ENCODE peak calls at places on chromosomes 11 and 22, in eight cellular contexts. D is IMR-90; L is AG04450; P is naive thymus-derived CD4-positive, alpha-beta T cell; O is kidney; S is heart left ventricle; M is spleen; I is fibroblast of lung. F is an unnamed sample.
A peak's percentile ranks its signal among the peaks of the same experiment; 100 is the strongest.

GRCh38 chr22:42300286-42301071 is 30.0 kb upstream of the TCF20 start:
- DNase-seq in P (no peak), L (no peak), I (no peak), D (no peak), M (no peak), O (no peak), S (no peak), F (no peak)

GRCh38 chr11:17846852-17847453 is 112.4 kb downstream of the KCNC1 start:
- DNase-seq in D (peak; percentile 73), S (no peak), O (no peak), L (no peak), I (peak; percentile 65), M (no peak), P (no peak), F (no peak)

GRCh38 chr22:43042101-43042780 is 27.3 kb upstream of the PACSIN2 start:
- DNase-seq in O (no peak), L (no peak), S (no peak), D (peak; percentile 24), I (peak; percentile 20), M (no peak), P (no peak), F (no peak)

GRCh38 chr11:18726040-18726439 is at the start of gene IGSF22:
- DNase-seq in P (no peak), D (no peak), I (no peak), O (no peak), L (no peak), S (no peak), M (no peak), F (no peak)

GRCh38 chr22:41919357-41920224 is 4.7 kb upstream of the SHISA8 start:
- DNase-seq in S (peak; percentile 83), P (no peak), O (no peak), L (no peak), I (no peak), M (peak; percentile 95), D (peak; percentile 11), F (peak; percentile 87)

GRCh38 chr11:58004664-58005063 is 19.0 kb upstream of the OR9Q1 start:
- DNase-seq in I (no peak), P (no peak), M (no peak), L (no peak), S (no peak), D (no peak), O (no peak), F (no peak)

GRCh38 chr11:69292221-69292648 is 1.7 kb upstream of the MYEOV start:
- DNase-seq in M (peak; percentile 88), O (peak; percentile 61), I (peak; percentile 26), P (peak; percentile 49), D (no peak), L (no peak), S (peak; percentile 77), F (peak; percentile 83)

GRCh38 chr11:2428322-2428795 is 16.0 kb downstream of the TRPM5 start:
- DNase-seq in D (peak; percentile 34), P (peak; percentile 85), M (peak; percentile 95), I (peak; percentile 45), S (peak; percentile 89), O (peak; percentile 87), L (no peak), F (peak; percentile 80)

GRCh38 chr22:49749885-49750510 is 77.7 kb downstream of the BRD1 start:
- DNase-seq in L (no peak), P (no peak), S (no peak), M (no peak), O (peak; percentile 60), I (no peak), D (no peak), F (no peak)

GRCh38 chr11:113174862-113175261 is 139.5 kb upstream of the TTC12 start:
- DNase-seq in L (no peak), O (no peak), I (no peak), M (no peak), P (no peak), D (no peak), S (no peak), F (no peak)

GRCh38 chr11:108224366-108224765 is 1.5 kb downstream of the ATM start:
- DNase-seq in L (no peak), D (no peak), M (no peak), S (no peak), I (no peak), P (no peak), O (no peak), F (no peak)

GRCh38 chr11:13965337-13965736 is 2.8 kb downstream of the SPON1 start:
- DNase-seq in L (no peak), I (no peak), S (no peak), P (no peak), M (no peak), O (no peak), D (no peak), F (no peak)

GRCh38 chr11:19869946-19870589 is 157.4 kb downstream of the NAV2 start:
- DNase-seq in P (no peak), O (no peak), S (no peak), D (no peak), L (no peak), I (no peak), M (no peak), F (no peak)

GRCh38 chr11:132072044-132072879 is 701.8 kb downstream of the NTM start:
- DNase-seq in D (peak; percentile 99), O (no peak), I (peak; percentile 80), P (no peak), L (peak; percentile 89), M (no peak), S (no peak), F (no peak)

GRCh38 chr11:789951-790350 is at the start of gene CEND1:
- DNase-seq in L (no peak), O (no peak), S (no peak), P (no peak), M (no peak), I (peak; percentile 56), D (peak; percentile 54), F (no peak)

GRCh38 chr22:19880786-19881569 is 26.3 kb upstream of the GNB1L start:
- DNase-seq in M (peak; percentile 68), P (no peak), L (peak; percentile 87), I (peak; percentile 88), D (peak; percentile 94), S (peak; percentile 75), O (peak; percentile 84), F (peak; percentile 79)

GRCh38 chr11:132943325-132943736 is 589.0 kb downstream of the OPCML start:
- DNase-seq in O (no peak), S (no peak), M (no peak), D (no peak), I (peak; percentile 17), L (no peak), P (no peak), F (no peak)

GRCh38 chr22:19824197-19825015 is 30.3 kb downstream of the GNB1L start:
- DNase-seq in D (no peak), L (no peak), I (no peak), O (peak; percentile 74), S (peak; percentile 45), M (no peak), P (peak; percentile 1), F (no peak)

DNA sequence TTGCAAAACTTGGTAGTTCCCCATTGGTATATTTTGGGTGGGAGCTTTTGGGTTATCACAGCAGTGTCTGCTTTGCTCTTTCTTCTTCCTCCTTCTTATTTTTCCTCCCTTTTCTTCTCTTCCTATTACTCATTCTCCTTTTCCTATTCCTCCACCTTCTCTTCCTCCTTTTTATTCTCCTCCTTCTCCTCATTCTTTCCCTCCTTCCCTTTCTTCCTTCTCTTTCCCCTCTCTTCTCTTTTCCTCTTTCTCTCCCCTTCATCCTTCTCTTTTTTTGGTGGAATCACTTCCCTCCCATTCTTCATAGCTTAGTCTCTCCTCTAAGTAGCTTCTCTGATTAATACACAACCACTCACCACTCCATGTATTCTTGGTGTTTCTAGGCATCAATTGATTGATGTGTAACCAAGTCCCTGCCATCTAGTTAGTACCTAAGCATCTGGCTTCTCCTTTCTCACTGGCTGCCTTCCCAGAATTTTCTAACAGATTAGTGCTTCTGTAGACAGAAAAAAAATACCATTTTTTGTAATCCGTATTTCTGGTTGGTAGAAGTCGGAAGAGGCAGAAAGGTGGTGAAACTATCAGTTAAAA is 10.2 kb downstream of the SLC5A1 start:
- DNase-seq in S (no peak), M (no peak), P (no peak), L (no peak), I (no peak), D (no peak), O (no peak), F (no peak)
- H3K27ac ChIP-seq in S (no peak overlapping the region), M (no peak overlapping the region), P (no peak overlapping the region), L (no peak overlapping the region), I (no peak overlapping the region), D (no peak overlapping the region), O (no peak overlapping the region), F (no peak overlapping the region)

DNA sequence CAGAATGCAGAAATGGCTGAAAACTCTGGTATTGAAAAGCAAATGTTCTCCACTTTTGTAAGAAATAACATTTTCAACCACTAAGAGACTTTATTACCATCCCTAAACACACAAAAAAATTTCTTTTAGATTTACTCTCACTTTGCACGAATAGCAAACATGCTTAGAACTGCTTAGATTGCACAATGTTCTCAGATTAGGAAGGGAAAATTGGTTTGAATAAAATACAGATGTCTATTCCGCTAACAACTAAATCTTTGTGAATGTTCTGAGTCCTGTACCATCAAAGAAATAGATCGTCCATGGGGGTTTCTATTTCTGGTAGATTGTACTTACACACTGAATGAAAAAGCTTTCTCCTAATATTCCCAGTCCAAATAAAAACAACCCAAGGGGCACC is 40.1 kb downstream of the BDNF start:
- DNase-seq in D (no peak), O (no peak), M (no peak), P (no peak), I (no peak), L (no peak), S (no peak), F (no peak)
- H3K27ac ChIP-seq in D (no peak overlapping the region), O (no peak overlapping the region), M (no peak overlapping the region), P (no peak overlapping the region), I (no peak overlapping the region), L (no peak overlapping the region), S (no peak overlapping the region), F (no peak overlapping the region)

DNA sequence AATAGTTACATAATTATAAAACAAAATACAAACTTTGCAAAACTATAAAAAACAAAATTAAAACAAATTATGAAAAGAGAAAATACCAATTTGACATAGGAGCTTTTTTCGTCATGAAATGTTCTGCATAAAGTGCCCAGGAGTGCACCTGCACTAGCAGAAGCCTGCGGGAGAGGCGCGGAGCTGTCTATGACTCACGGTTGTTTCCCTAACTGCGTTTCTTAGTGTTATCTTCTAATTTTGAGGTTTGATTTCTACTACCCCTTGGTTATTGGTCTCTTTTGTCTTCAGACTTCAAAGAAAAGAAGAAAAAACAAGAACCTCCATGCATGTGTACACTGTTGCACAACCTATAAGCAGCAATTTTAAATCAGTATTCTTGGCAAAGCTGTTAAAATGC is 740.9 kb upstream of the LRRC4C start:
- DNase-seq in S (no peak), M (peak; percentile 56), I (no peak), O (no peak), P (no peak), D (no peak), L (no peak), F (no peak)
- H3K27ac ChIP-seq in S (no peak overlapping the region), M (no peak overlapping the region), I (no peak overlapping the region), O (no peak overlapping the region), P (no peak overlapping the region), D (no peak overlapping the region), L (no peak overlapping the region), F (no peak overlapping the region)

DNA sequence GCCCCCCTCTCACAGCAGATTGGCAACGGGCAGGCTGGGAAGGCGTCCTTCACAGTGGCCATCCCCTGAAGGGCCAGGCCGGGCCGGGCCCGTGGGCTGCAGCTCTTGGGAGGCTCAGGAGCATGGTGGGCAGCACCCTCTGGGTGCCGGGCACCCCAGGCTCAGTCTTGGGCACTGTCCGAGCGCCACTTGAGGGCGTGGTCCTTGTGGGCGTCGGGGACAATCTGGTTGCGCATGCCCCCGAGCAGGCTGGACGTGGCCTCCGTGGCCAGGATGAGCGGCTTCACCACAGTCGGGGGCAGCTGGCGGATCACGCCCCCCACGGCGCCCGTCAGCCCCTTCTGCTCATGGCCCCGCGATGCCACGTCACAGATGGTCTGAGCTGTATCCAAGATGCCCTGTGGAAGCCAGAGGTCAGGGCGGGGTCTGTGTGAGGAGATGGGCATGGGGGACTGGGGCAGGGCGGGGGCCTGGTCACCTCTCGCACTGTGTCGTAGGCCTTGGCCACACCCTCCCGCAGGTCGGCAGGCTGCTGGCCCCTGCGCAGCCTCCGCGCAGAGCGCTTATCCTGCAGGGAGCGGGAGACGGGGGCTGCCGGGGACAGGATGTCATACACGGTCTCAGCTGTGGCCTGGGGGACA is 16.5 kb upstream of the EHD1 start:
- DNase-seq in I (no peak), D (no peak), S (no peak), O (peak; percentile 79), M (no peak), P (no peak), L (no peak), F (no peak)
- H3K27ac ChIP-seq in I (no peak overlapping the region), D (no peak overlapping the region), S (no peak overlapping the region), O (no peak overlapping the region), M (no peak overlapping the region), P (no peak overlapping the region), L (no peak overlapping the region), F (no peak overlapping the region)